ENCODE peak calls at places on chromosomes 6 and 20, in four cellular contexts. T is HepG2, I is K562, W is GM12891. Q is an unnamed sample.

GRCh38 chr20:38883981-38884733 is 42.1 kb upstream of the FAM83D start:
- DNase-seq in T (peak; percentile 62), I (no peak), W (no peak), Q (no peak)

GRCh38 chr20:61640171-61640570 is 388.1 kb downstream of the CDH4 start:
- DNase-seq in T (no peak), I (no peak), W (no peak), Q (no peak)

GRCh38 chr6:21508753-21509152 is 84.8 kb upstream of the SOX4 start:
- DNase-seq in T (peak; percentile 29), I (no peak), W (no peak), Q (no peak)

GRCh38 chr6:136752554-136752953 is 39.7 kb downstream of the MAP3K5 start:
- DNase-seq in T (no peak), I (no peak), W (no peak), Q (no peak)

GRCh38 chr6:37435373-37435772 is 2.4 kb downstream of the CMTR1 start:
- DNase-seq in T (no peak), I (no peak), W (no peak), Q (no peak)

GRCh38 chr20:25058797-25059486 is 1.0 kb upstream of the ACSS1 start:
- DNase-seq in T (peak; percentile 44), I (no peak), W (no peak), Q (no peak)

GRCh38 chr6:82567621-82568020 is 204.0 kb downstream of the TPBG start:
- DNase-seq in T (no peak), I (no peak), W (no peak), Q (no peak)

GRCh38 chr20:2890743-2891142 is 17.5 kb downstream of the PTPRA start:
- DNase-seq in T (no peak), I (peak; percentile 47), W (no peak), Q (no peak)

GRCh38 chr20:15236812-15237211 is 899.4 kb upstream of the FLRT3 start:
- DNase-seq in T (peak; percentile 58), I (no peak), W (peak; percentile 12), Q (no peak)

GRCh38 chr6:38319259-38320255 is 320.2 kb downstream of the BTBD9 start:
- DNase-seq in T (no peak), I (no peak), W (no peak), Q (no peak)

GRCh38 chr6:108633436-108633835 is 72.7 kb downstream of the FOXO3 start:
- DNase-seq in T (no peak), I (no peak), W (no peak), Q (no peak)

GRCh38 chr20:35893942-35894341 is 60.4 kb downstream of the SCAND1 start:
- DNase-seq in T (no peak), I (no peak), W (no peak), Q (peak; percentile 21)

GRCh38 chr6:35259946-35260626 is 551 bp downstream of the ZNF76 start:
- DNase-seq in T (peak; percentile 79), I (peak; percentile 98), W (peak; percentile 64), Q (peak; percentile 67)

GRCh38 chr6:35218021-35218420 is 4.3 kb downstream of the SCUBE3 start:
- DNase-seq in T (no peak), I (no peak), W (no peak), Q (no peak)

GRCh38 chr20:309306-309840 is 12.0 kb downstream of the ZCCHC3 start:
- DNase-seq in T (no peak), I (no peak), W (no peak), Q (no peak)

GRCh38 chr6:136646377-136646776 is 96.2 kb upstream of the MAP7 start:
- DNase-seq in T (no peak), I (no peak), W (no peak), Q (no peak)

GRCh38 chr6:47718571-47718970 is 20.2 kb downstream of the ADGRF4 start:
- DNase-seq in T (no peak), I (no peak), W (no peak), Q (no peak)

GRCh38 chr20:50645253-50646068 is 45.9 kb downstream of the RIPOR3 start:
- DNase-seq in T (peak; percentile 100), I (no peak), W (no peak), Q (no peak)
- TF ChIP-seq TAF1 in T (peak; percentile 62), I (no peak), W (no peak), Q (no peak)

GRCh38 chr6:167827062-167827587 is 414 bp downstream of the AFDN start:
- DNase-seq in T (no peak), I (peak; percentile 67), W (peak; percentile 49), Q (peak; percentile 52)

GRCh38 chr6:167826230-167827061 is at the start of gene AFDN:
- DNase-seq in T (no peak), I (peak; percentile 86), W (peak; percentile 79), Q (peak; percentile 71)

GRCh38 chr6:167824591-167825041 is 2.1 kb upstream of the AFDN start:
- DNase-seq in T (no peak), I (peak; percentile 45), W (no peak), Q (no peak)

GRCh38 chr6:167825059-167825758 is 1.5 kb upstream of the AFDN start:
- DNase-seq in T (no peak), I (no peak), W (no peak), Q (no peak)

DNA sequence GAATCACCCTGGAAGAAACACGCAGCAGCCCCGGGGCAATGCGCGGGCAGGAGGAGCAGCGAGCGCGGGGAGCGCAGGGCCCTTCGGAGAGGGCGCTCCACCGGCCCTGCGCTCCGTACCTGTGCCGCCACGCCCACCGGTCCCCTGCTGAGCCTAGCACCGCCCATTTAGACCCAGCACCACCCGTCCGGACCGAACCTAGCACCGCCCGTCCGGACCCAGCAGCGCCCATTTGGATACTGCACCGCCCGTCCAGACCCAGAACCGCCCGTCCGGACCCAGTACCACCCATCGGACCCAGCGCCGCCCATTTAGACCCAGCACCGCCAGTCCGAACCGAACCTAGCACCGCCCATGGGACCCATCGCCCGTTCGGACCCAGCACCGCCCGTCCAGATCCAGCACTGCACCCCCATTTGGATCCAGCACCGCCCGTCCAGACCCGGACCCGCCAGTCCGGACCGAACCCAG is 917 bp upstream of the AFDN start:
- DNase-seq in T (peak; percentile 52), I (peak; percentile 86), W (no peak), Q (no peak)
- TF ChIP-seq POLR2A in T (peak; percentile 18), I (no peak), W (no peak), Q (no peak)

DNA sequence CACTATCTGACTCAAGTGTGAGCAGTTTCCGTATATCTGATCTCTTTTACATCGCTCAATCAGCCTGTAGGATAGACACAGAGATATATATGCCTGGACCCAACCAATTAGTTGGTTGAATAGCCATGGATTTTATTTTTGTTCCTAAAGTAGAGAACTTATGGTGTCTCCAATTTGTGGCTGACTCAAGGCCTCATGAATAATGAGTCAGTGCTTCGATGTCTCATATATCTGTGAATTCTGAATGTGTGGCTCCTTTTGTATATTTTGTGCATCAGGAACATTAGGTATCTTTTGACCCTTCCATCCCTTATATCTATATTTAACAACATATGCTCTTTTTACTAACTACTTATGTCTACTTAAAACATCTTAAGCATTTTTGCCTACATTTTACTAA is 64.5 kb downstream of the OR2B2 start:
- DNase-seq in T (no peak), I (no peak), W (no peak), Q (no peak)
- TF ChIP-seq TAF1 in T (no peak), I (no peak), W (no peak), Q (no peak)

DNA sequence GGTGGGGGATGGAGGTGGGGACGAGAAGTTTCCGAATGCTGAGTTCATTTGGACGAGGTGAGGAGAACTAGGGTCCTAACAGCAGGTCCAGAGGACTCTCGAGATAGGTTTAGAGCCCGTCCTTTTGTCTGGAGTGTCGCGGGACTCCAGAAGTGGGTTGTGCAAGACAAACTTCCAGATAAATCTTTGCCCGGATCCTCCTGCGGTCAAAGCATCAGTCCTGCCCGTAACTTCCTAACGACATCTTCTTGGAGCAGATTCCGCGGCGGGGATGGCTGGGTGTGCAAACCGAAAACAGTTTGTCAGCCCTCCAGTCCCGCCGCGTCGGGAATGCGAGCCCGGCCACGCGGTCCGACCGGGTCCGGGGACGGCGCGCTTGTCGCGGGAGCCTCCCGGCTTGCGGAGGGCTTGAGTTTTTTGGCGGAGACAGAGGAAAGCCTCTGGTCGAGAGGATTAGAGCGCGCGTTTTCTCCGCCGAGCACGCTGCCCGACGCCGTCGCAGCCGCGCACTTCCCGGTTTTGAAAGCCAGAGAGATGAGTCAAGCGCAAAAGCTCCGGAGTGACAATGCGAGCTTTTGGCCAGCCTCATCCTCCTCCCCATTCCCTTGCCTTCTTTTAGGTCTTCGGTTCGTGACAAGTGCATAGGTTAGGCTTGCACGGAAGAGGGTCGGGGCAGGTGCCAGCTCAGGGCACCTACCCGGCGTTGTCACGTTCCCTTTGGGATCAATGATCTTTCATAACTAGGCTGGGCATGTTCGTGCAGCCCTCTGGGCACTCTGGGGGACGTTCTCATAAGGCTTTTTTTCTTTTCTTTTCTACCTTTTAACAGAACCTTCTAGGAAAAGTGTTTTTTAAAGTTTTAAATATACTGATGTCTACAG is 91.4 kb upstream of the PRDM1 start:
- DNase-seq in T (no peak), I (no peak), W (no peak), Q (no peak)
- TF ChIP-seq POLR2A in T (no peak), I (no peak), W (no peak), Q (no peak)

DNA sequence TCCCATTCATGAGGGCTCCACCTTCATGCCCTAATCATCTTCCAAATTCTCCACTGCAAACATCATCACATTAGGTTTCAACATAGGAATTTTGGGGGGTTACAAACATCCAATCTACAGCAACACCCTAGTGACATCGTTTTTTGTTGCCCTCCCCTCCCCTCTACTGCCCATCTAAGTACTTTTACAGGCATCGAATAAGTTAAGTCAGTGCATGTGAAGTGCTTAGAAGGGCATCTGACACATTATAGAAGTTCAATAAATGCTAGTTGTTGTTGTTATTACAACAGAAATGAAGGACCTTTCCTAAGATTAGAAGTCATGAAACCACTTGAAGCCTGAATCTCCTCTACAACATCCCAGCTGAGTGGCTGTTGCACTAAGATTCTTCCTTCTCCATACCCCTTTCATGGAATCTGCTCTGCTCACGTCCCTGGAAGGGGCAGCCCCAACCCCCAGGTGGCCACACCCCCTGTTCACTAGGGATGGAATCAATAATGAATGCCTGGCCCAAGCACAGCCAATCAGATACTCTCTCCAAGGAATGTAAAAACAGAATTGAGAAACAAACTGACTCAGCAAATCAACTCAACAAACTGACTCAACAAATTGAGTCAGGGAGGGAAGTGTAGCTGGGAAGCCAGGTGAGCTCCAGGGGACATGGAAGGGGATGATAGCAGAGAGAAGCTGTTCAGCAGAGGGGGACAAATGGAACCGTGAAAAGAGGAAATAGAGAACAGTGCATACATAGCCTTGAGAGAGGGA is 3.9 kb upstream of the LRP11 start:
- DNase-seq in T (peak; percentile 59), I (peak; percentile 87), W (no peak), Q (no peak)
- TF ChIP-seq TAF1 in T (no peak), I (peak; percentile 24), W (no peak), Q (no peak)

GRCh38 chr20:64035066-64035932 is 683 bp upstream of the C20orf204 start:
- DNase-seq in T (no peak), I (no peak), W (no peak), Q (no peak)
- TF ChIP-seq POLR2A in T (no peak), I (no peak), W (peak; percentile 7), Q (no peak)

DNA sequence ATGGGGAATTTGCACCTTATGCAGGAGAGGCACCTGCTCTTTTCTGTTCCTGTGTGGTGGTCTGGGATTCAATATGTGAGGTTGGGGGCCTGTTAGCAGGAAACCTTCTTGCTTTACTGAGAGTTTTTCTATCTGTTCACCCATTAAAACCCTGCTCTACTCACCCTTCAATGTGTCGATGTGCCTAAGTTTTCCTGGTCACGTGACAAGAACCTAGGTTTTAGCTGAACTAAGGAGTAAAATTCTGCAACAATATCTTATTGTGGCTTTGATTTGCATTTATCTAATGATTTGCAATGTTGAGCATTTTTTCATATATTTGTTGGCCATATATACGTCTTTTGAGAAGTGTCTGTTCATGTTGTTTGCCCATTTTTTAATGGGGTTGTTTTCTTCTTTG is 979.9 kb downstream of the HACE1 start:
- DNase-seq in T (no peak), I (no peak), W (no peak), Q (no peak)
- TF ChIP-seq TAF1 in T (no peak), I (no peak), W (no peak), Q (no peak)

Q was measured in GM12892.